ENCODE peak calls at places on chromosomes 6 and 20, in seven cellular contexts. G is spleen, I is stomach, H is sigmoid colon, A is prostate gland, Q is SK-N-SH, N is suprapubic skin. F is an unnamed sample.
A peak's percentile ranks its signal among the peaks of the same experiment; 100 is the strongest.

GRCh38 chr20:32532246-32532645 is 52.9 kb downstream of the NOL4L start:
- DNase-seq in G (no peak), I (no peak), H (no peak), A (no peak), Q (no peak), N (no peak), F (no peak)

GRCh38 chr20:6533321-6533720 is 234.2 kb upstream of the BMP2 start:
- DNase-seq in G (no peak), I (no peak), H (no peak), A (no peak), Q (no peak), N (no peak), F (no peak)

GRCh38 chr6:158803733-158804143 is 15.4 kb downstream of the EZR start:
- DNase-seq in G (no peak), I (peak; percentile 34), H (no peak), A (peak; percentile 63), Q (no peak), N (no peak), F (no peak)

GRCh38 chr6:9783567-9783966 is 631.3 kb downstream of the TFAP2A start:
- DNase-seq in G (no peak), I (no peak), H (no peak), A (no peak), Q (no peak), N (no peak), F (no peak)

GRCh38 chr20:12255571-12255970 is 337.9 kb downstream of the BTBD3 start:
- DNase-seq in G (no peak), I (no peak), H (no peak), A (no peak), Q (no peak), N (no peak), F (no peak)

GRCh38 chr6:1597121-1597744 is 12.5 kb upstream of the FOXC1 start:
- DNase-seq in G (peak; percentile 27), I (no peak), H (no peak), A (no peak), Q (no peak), N (no peak), F (no peak)

GRCh38 chr6:1396952-1397868 is 7.8 kb downstream of the FOXF2 start:
- DNase-seq in G (peak; percentile 89), I (peak; percentile 75), H (peak; percentile 89), A (peak; percentile 66), Q (peak; percentile 81), N (peak; percentile 80), F (peak; percentile 54)

GRCh38 chr6:706819-707381 is 14.0 kb upstream of the EXOC2 start:
- DNase-seq in G (no peak), I (no peak), H (no peak), A (no peak), Q (no peak), N (no peak), F (no peak)

GRCh38 chr20:53803492-53804155 is 210.0 kb upstream of the ZNF217 start:
- DNase-seq in G (no peak), I (no peak), H (no peak), A (no peak), Q (no peak), N (no peak), F (no peak)

GRCh38 chr6:97059473-97059872 is 134.9 kb downstream of the KLHL32 start:
- DNase-seq in G (no peak), I (no peak), H (no peak), A (no peak), Q (peak; percentile 57), N (no peak), F (no peak)

GRCh38 chr20:10853176-10853575 is 179.4 kb upstream of the JAG1 start:
- DNase-seq in G (no peak), I (no peak), H (no peak), A (no peak), Q (no peak), N (no peak), F (no peak)

GRCh38 chr6:55089325-55089724 is 85.0 kb upstream of the HCRTR2 start:
- DNase-seq in G (no peak), I (no peak), H (no peak), A (no peak), Q (no peak), N (no peak), F (no peak)

GRCh38 chr6:113893866-113894265 is 36.7 kb downstream of the MARCKS start:
- DNase-seq in G (no peak), I (no peak), H (no peak), A (no peak), Q (no peak), N (no peak), F (no peak)

GRCh38 chr6:72042088-72042487 is 155.7 kb downstream of the RIMS1 start:
- DNase-seq in G (no peak), I (no peak), H (no peak), A (no peak), Q (no peak), N (no peak), F (no peak)

GRCh38 chr6:34630040-34630439 is 66.5 kb downstream of the ILRUN start:
- DNase-seq in G (no peak), I (no peak), H (no peak), A (no peak), Q (no peak), N (no peak), F (no peak)

GRCh38 chr6:53961679-53962370 is 149.4 kb upstream of the MLIP start:
- DNase-seq in G (no peak), I (no peak), H (no peak), A (no peak), Q (no peak), N (no peak), F (no peak)

GRCh38 chr6:116444092-116444491 is 17.1 kb upstream of the CALHM6 start:
- DNase-seq in G (no peak), I (no peak), H (no peak), A (no peak), Q (peak; percentile 36), N (no peak), F (no peak)

GRCh38 chr20:57544838-57545564 is 15.9 kb upstream of the PCK1 start:
- DNase-seq in G (no peak), I (no peak), H (no peak), A (no peak), Q (no peak), N (no peak), F (no peak)

DNA sequence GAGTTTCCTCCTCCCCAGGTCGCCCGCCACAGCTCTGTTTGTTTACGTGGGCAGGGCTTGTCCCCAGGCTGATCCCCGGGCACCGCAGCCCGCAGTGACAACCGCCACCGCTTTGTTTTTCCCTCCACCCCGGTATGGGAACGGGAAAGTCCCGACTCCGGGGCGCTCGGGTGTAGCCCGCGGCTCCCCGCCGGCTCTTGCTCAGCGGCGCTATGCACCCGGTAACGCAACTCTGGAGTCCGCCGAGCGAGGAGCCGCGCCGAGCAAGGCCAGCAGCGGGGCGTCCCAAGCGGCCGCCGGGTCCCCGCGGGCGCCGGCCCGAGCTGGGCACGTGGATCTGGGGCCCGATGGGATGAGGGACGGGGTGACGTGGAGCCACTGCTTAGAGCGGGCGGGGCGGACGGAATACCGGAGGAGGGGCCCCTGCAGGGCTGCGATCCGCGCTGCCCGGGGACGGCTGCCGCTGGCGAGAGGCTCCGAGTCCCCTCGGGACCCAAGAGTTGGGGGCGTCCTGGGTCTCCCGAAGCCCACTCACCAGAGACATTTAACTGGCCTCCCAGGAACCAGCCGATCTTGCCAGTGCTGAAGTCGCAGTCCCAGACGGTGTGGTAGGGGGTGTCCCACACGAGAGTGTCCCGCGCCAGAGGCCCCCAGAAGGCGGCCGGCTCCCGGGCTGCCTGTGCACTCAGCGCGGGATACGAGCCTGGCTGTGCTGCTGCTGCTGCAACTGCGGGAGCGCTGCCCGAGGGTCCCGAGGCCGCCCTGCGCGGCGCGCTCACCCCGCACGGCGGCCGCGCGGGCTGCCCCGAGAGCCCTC is 497 bp downstream of the ACSS1 start:
- DNase-seq in G (peak; percentile 94), I (peak; percentile 86), H (peak; percentile 90), A (peak; percentile 69), Q (peak; percentile 79), N (peak; percentile 87), F (peak; percentile 59)
- TF ChIP-seq POLR2AphosphoS5 in G (peak; percentile 62), I (no peak), H (peak; percentile 73), A (peak; percentile 10), Q (no peak), N (no peak), F (peak; percentile 40)

DNA sequence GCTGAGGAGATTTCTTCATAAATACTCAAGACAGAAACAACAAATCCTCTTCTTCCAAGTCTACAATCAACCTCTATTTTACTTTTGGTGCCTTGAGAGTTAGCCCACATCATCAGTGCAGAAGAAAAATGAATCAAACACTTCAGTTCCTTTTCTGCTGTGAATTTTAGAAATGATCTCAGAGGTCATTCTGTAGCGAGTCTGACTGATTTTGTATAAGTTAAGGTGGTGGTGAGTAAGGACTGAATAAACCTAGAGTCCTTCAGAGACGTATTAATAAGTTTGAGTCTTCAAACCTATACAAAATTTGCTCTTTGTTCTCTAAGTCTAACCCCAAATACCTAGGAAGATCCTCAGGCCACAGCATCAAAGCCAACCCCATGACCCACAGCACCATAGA is 33.1 kb upstream of the NT5E start:
- DNase-seq in G (no peak), I (no peak), H (no peak), A (no peak), Q (no peak), N (no peak), F (no peak)
- TF ChIP-seq POLR2AphosphoS5 in G (no peak), I (no peak), H (no peak), A (no peak), Q (no peak), N (no peak), F (no peak)

DNA sequence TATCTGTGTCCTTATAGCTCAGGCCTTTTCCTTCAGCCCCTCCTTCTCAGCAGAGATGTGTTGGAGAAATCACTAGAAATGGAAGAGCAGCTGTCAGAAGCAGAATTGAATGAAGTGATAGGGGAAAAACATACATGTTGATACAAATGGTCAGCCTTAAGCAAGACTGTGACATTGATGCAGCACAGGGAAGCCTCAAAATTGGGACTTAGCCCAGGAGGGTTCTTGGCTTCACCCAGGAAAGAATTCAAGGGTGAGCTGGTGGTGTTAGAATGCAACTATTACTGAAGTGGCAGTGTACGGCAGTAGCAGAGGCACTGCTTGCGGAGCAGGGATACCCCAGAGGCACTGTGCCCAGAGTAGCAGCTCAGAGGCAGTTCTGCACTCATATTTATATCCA is 8.0 kb upstream of the KIF16B start:
- DNase-seq in G (no peak), I (no peak), H (no peak), A (no peak), Q (no peak), N (no peak), F (no peak)
- TF ChIP-seq POLR2AphosphoS5 in G (no peak), I (no peak), H (peak; percentile 41), A (no peak), Q (no peak), N (no peak), F (no peak)

GRCh38 chr20:34703573-34704176 is 469 bp upstream of the TP53INP2 start:
- DNase-seq in G (no peak), I (peak; percentile 55), H (peak; percentile 77), A (peak; percentile 71), Q (peak; percentile 60), N (no peak), F (peak; percentile 41)
- TF ChIP-seq POLR2AphosphoS5 in G (no peak), I (no peak), H (peak; percentile 92), A (peak; percentile 56), Q (no peak), N (no peak), F (no peak)

DNA sequence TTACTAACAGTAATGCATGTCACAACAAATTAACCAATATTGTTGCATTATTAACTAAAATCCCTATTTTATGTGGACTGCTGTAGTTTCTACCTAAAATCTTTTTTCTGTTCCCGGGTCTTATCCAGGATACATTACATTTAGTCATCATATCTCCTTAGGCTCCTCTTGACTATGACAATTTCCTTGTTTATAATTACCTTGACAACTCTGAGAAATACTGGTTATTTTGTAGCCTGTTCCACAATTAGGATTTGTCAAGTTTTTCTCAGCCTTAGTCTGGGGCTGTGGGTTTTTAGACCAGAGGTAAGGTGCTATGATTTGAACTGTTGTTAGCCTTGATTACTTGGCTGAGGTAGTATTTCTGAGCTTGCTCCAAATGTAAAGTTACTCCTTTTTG is 3.7 kb downstream of the FBXO5 start:
- DNase-seq in G (no peak), I (no peak), H (no peak), A (no peak), Q (no peak), N (no peak), F (no peak)
- TF ChIP-seq POLR2AphosphoS5 in G (no peak), I (no peak), H (no peak), A (no peak), Q (no peak), N (no peak), F (no peak)